ENCODE peak calls at places on chromosomes 6 and 20, in eight cellular contexts. X is foreskin fibroblast, I is fibroblast of lung, N is AG04450, P is SK-N-SH, W is cardiac muscle cell, E is cardiac fibroblast, F is astrocyte of the cerebellum. C is an unnamed sample.

GRCh38 chr6:164108869-164109769 is 694.6 kb downstream of the QKI start:
- DNase-seq in X (no peak), I (peak; percentile 75), N (no peak), P (no peak), W (no peak), E (peak; percentile 55), F (no peak), C (no peak)

GRCh38 chr6:101391772-101392560 is 1.5 kb upstream of the GRIK2 start:
- DNase-seq in X (no peak), I (peak; percentile 15), N (no peak), P (no peak), W (no peak), E (no peak), F (no peak), C (no peak)

GRCh38 chr6:3906191-3907019 is 57.2 kb downstream of the FAM50B start:
- DNase-seq in X (no peak), I (no peak), N (no peak), P (no peak), W (peak; percentile 52), E (no peak), F (no peak), C (no peak)

GRCh38 chr6:88712243-88712936 is 251.0 kb downstream of the RNGTT start:
- DNase-seq in X (no peak), I (no peak), N (no peak), P (no peak), W (no peak), E (no peak), F (no peak), C (no peak)

GRCh38 chr6:88512951-88513350 is 346.8 kb upstream of the CNR1 start:
- DNase-seq in X (no peak), I (no peak), N (no peak), P (no peak), W (no peak), E (no peak), F (no peak), C (no peak)

GRCh38 chr6:124978451-124979293 is 16.4 kb downstream of the RNF217 start:
- DNase-seq in X (no peak), I (no peak), N (no peak), P (no peak), W (no peak), E (no peak), F (no peak), C (no peak)

GRCh38 chr6:57013501-57013900 is 33.0 kb upstream of the KIAA1586 start:
- DNase-seq in X (peak; percentile 91), I (peak; percentile 85), N (peak; percentile 30), P (no peak), W (no peak), E (peak; percentile 74), F (peak; percentile 67), C (peak; percentile 50)

GRCh38 chr20:61850926-61851900 is 214.5 kb downstream of the TAF4 start:
- DNase-seq in X (no peak), I (no peak), N (no peak), P (no peak), W (peak; percentile 8), E (no peak), F (no peak), C (no peak)

GRCh38 chr6:170186006-170186908 is 104.6 kb downstream of the DLL1 start:
- DNase-seq in X (no peak), I (no peak), N (no peak), P (no peak), W (no peak), E (no peak), F (no peak), C (no peak)

GRCh38 chr6:137044366-137045220 is at the start of gene IL20RA:
- DNase-seq in X (no peak), I (peak; percentile 14), N (no peak), P (peak; percentile 87), W (peak; percentile 30), E (peak; percentile 14), F (no peak), C (no peak)
- TF ChIP-seq CTCF in X (no peak), I (no peak), N (no peak), P (no peak), W (no peak), E (no peak), F (no peak), C (no peak)

DNA sequence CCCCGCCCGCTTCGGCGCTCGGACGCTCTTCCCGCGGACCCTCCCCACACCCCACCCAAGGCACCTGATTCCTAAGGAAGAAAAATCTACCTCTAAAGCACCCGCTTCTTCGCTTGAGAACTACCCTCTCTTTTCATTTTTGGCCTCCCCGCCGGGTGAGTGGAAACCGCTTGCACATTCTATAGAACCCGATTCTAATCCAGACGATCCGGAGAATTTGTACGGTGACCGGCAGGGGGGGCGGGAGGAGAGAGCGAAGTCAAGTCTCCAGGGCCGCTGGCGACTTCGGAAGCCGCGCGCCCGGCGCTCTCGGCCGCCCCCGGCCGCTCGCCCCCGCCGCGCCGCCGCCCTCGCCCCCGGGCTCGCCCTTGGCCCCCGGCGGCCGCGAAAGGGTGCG is at the start of gene RBM24:
- DNase-seq in X (peak; percentile 73), I (peak; percentile 80), N (peak; percentile 49), P (peak; percentile 78), W (peak; percentile 62), E (peak; percentile 73), F (peak; percentile 60), C (no peak)
- TF ChIP-seq CTCF in X (peak; percentile 35), I (peak; percentile 38), N (peak; percentile 46), P (peak; percentile 41), W (peak; percentile 34), E (peak; percentile 39), F (peak; percentile 39), C (peak; percentile 28)

GRCh38 chr6:119974430-119975159 is 625.0 kb upstream of the MAN1A1 start:
- DNase-seq in X (no peak), I (no peak), N (no peak), P (no peak), W (no peak), E (no peak), F (no peak), C (no peak)

GRCh38 chr6:119980802-119981201 is 631.2 kb upstream of the MAN1A1 start:
- DNase-seq in X (no peak), I (no peak), N (no peak), P (no peak), W (no peak), E (no peak), F (no peak), C (no peak)

GRCh38 chr6:119978274-119978889 is 628.8 kb upstream of the MAN1A1 start:
- DNase-seq in X (peak; percentile 12), I (peak; percentile 22), N (no peak), P (peak; percentile 11), W (peak; percentile 32), E (peak; percentile 49), F (peak; percentile 28), C (no peak)

DNA sequence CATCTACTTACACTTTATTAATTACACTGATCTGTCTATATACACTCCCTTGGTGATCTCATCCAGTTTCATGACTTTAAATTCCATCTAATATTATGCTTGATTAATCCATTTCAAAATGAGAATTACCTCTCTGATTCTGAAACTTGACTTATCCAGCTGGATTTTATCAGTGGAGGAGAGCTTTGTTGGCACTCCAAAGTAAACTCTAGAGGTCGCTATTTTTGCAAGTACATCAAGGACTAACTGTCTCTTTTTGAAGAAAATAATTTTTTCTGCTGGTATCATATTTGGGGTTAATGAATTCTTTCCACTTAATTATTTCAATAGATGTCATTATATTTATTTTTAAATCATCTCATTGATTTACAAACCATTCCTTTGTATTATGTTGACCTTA is 630.3 kb upstream of the MAN1A1 start:
- DNase-seq in X (no peak), I (no peak), N (no peak), P (no peak), W (peak; percentile 32), E (peak; percentile 27), F (no peak), C (no peak)
- TF ChIP-seq CTCF in X (no peak), I (peak; percentile 50), N (no peak), P (peak; percentile 61), W (peak; percentile 35), E (peak; percentile 37), F (peak; percentile 39), C (no peak)

GRCh38 chr6:16804515-16805161 is 43.4 kb upstream of the ATXN1 start:
- DNase-seq in X (no peak), I (no peak), N (no peak), P (no peak), W (no peak), E (no peak), F (no peak), C (no peak)

GRCh38 chr6:16802071-16802470 is 40.8 kb upstream of the ATXN1 start:
- DNase-seq in X (peak; percentile 85), I (peak; percentile 92), N (no peak), P (no peak), W (no peak), E (peak; percentile 69), F (peak; percentile 84), C (peak; percentile 88)

GRCh38 chr6:16804007-16804303 is 42.7 kb upstream of the ATXN1 start:
- DNase-seq in X (no peak), I (no peak), N (no peak), P (no peak), W (no peak), E (no peak), F (no peak), C (no peak)

GRCh38 chr6:16805190-16805860 is 44.1 kb upstream of the ATXN1 start:
- DNase-seq in X (no peak), I (peak; percentile 29), N (no peak), P (no peak), W (peak; percentile 81), E (no peak), F (no peak), C (no peak)

GRCh38 chr6:16803294-16804006 is 42.2 kb upstream of the ATXN1 start:
- DNase-seq in X (no peak), I (peak; percentile 93), N (peak; percentile 66), P (no peak), W (peak; percentile 86), E (peak; percentile 74), F (peak; percentile 54), C (no peak)
- TF ChIP-seq CTCF in X (no peak), I (peak; percentile 7), N (no peak), P (no peak), W (no peak), E (no peak), F (no peak), C (no peak)

DNA sequence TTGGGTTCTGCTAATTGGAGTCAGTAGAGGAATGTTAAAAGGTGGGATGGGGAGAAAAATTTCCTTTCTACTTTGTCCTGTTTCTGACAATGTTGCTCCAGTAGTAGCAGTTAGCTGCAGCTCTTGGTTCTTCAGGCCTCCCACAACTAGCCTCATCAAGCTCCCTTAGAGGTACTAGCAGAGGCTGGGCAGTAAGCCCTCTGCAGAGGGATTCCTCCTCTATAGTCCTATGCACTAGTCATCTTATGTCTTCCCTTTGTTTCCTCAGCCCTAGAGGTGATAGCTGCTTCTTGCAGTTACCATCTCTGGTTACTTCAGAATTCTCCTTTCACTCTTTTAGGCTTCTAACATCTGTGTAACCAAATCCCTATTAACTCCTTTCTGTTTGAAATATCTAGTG is 99.8 kb downstream of the FILIP1 start:
- DNase-seq in X (no peak), I (no peak), N (no peak), P (no peak), W (no peak), E (no peak), F (no peak), C (no peak)
- TF ChIP-seq CTCF in X (no peak), I (no peak), N (peak; percentile 19), P (no peak), W (no peak), E (no peak), F (no peak), C (no peak)

GRCh38 chr6:136236491-136237293 is 13.4 kb downstream of the MTFR2 start:
- DNase-seq in X (no peak), I (no peak), N (no peak), P (no peak), W (no peak), E (no peak), F (no peak), C (no peak)
- TF ChIP-seq CTCF in X (no peak), I (no peak), N (no peak), P (no peak), W (no peak), E (no peak), F (no peak), C (no peak)

GRCh38 chr6:130516604-130517003 is 150.8 kb downstream of the TMEM200A start:
- DNase-seq in X (no peak), I (no peak), N (no peak), P (no peak), W (no peak), E (no peak), F (no peak), C (no peak)
- TF ChIP-seq CTCF in X (no peak), I (no peak), N (no peak), P (no peak), W (no peak), E (no peak), F (no peak), C (no peak)

C was measured in HFF-Myc.